ENCODE peak calls at places on chromosome 3, in eight cellular contexts. R, N, V, X, G, L, K and I are unnamed samples.

GRCh38 chr3:138409171-138409570 is 25.2 kb upstream of the ESYT3 start:
- DNase-seq in K (no peak), L (no peak), R (no peak), G (no peak), N (no peak), X (peak), V (peak), I (no peak)

GRCh38 chr3:128405554-128406277 is 61.0 kb downstream of the DNAJB8 start:
- DNase-seq in V (no peak), G (no peak), R (no peak), X (no peak), L (no peak), K (no peak), N (no peak), I (no peak)

GRCh38 chr3:195182470-195182795 is 88.5 kb downstream of the XXYLT1 start:
- DNase-seq in K (no peak), X (peak), V (no peak), G (no peak), R (no peak), L (peak), N (no peak), I (peak)

GRCh38 chr3:185401319-185401955 is 38.5 kb downstream of the MAP3K13 start:
- DNase-seq in L (no peak), X (no peak), G (no peak), K (no peak), R (no peak), V (no peak), N (no peak), I (no peak)

GRCh38 chr3:149271669-149272068 is 50.0 kb upstream of the CP start:
- DNase-seq in N (no peak), X (no peak), R (no peak), V (no peak), K (no peak), G (no peak), L (no peak), I (no peak)

GRCh38 chr3:2921903-2922302 is 188.3 kb downstream of the IL5RA start:
- DNase-seq in X (no peak), L (peak), N (no peak), K (no peak), R (peak), G (no peak), V (no peak), I (no peak)

GRCh38 chr3:94304953-94305352 is 242.1 kb downstream of the NSUN3 start:
- DNase-seq in N (no peak), R (no peak), L (no peak), K (no peak), X (no peak), V (no peak), G (no peak), I (no peak)

GRCh38 chr3:142501004-142501926 is 53.4 kb upstream of the XRN1 start:
- DNase-seq in R (peak), G (no peak), L (peak), K (peak), V (no peak), X (peak), N (no peak), I (peak)

GRCh38 chr3:149767720-149768119 is 15.4 kb upstream of the COMMD2 start:
- DNase-seq in V (no peak), X (no peak), K (no peak), L (no peak), G (no peak), N (no peak), R (no peak), I (no peak)

GRCh38 chr3:38140326-38141172 is 2.1 kb downstream of the MYD88 start:
- DNase-seq in K (no peak), N (no peak), X (no peak), L (no peak), R (no peak), V (no peak), G (peak), I (no peak)

GRCh38 chr3:143963946-143964345 is 7.7 kb upstream of the DIPK2A start:
- DNase-seq in X (no peak), R (no peak), N (no peak), K (no peak), V (no peak), G (no peak), L (no peak), I (no peak)

GRCh38 chr3:42490243-42490642 is 12.2 kb upstream of the VIPR1 start:
- DNase-seq in K (no peak), G (peak), V (peak), R (peak), N (peak), X (no peak), L (peak), I (peak)

GRCh38 chr3:23383875-23384274 is 180.7 kb downstream of the UBE2E2 start:
- DNase-seq in X (no peak), G (no peak), V (no peak), L (no peak), R (no peak), K (no peak), N (no peak), I (no peak)

GRCh38 chr3:11140054-11140712 is 14.1 kb upstream of the HRH1 start:
- DNase-seq in R (peak), L (peak), V (no peak), N (peak), X (no peak), K (no peak), G (no peak), I (no peak)

GRCh38 chr3:56702487-56703315 is 19.6 kb upstream of the TASOR start:
- DNase-seq in G (no peak), X (peak), N (no peak), K (peak), V (no peak), R (peak), L (peak), I (peak)

GRCh38 chr3:129592362-129593150 is 13.9 kb downstream of the PLXND1 start:
- DNase-seq in V (peak), X (no peak), L (no peak), R (no peak), G (no peak), N (peak), K (no peak), I (no peak)

GRCh38 chr3:69443554-69443953 is 57.7 kb upstream of the FRMD4B start:
- DNase-seq in L (peak), X (peak), G (no peak), N (no peak), K (no peak), V (no peak), R (no peak), I (peak)

GRCh38 chr3:64027708-64028107 is 4.4 kb upstream of the PSMD6 start:
- DNase-seq in R (no peak), K (no peak), N (no peak), V (no peak), G (no peak), X (no peak), L (no peak), I (no peak)

GRCh38 chr3:162285252-162285651 is 788.6 kb downstream of the OTOL1 start:
- DNase-seq in R (no peak), G (no peak), V (no peak), L (no peak), K (no peak), X (no peak), N (no peak), I (no peak)

GRCh38 chr3:9390265-9390888 is 7.0 kb upstream of the SETD5 start:
- DNase-seq in R (no peak), G (no peak), V (no peak), L (no peak), X (no peak), K (no peak), N (no peak), I (no peak)

GRCh38 chr3:11136871-11137626 is 17.2 kb upstream of the HRH1 start:
- DNase-seq in V (peak), K (peak), G (peak), R (peak), L (peak), X (peak), N (no peak), I (peak)

GRCh38 chr3:133401374-133402135 is 1.7 kb downstream of the BFSP2 start:
- DNase-seq in G (no peak), N (no peak), X (peak), V (no peak), K (no peak), R (no peak), L (peak), I (no peak)

GRCh38 chr3:58526124-58526957 is 10.6 kb downstream of the ACOX2 start:
- DNase-seq in V (no peak), L (peak), N (no peak), G (no peak), K (peak), R (peak), X (peak), I (peak)

GRCh38 chr3:161222662-161223061 is 1.6 kb downstream of the NMD3 start:
- DNase-seq in X (peak), L (peak), R (no peak), K (no peak), V (no peak), N (no peak), G (no peak), I (no peak)

GRCh38 chr3:29346828-29347227 is 66.0 kb downstream of the RBMS3 start:
- DNase-seq in G (no peak), L (peak), V (no peak), K (peak), R (no peak), N (no peak), X (peak), I (peak)

GRCh38 chr3:115272036-115272824 is 125.1 kb upstream of the ZBTB20 start:
- DNase-seq in R (peak), G (no peak), V (no peak), X (peak), L (peak), K (peak), N (no peak), I (peak)

GRCh38 chr3:128222771-128223386 is 69.6 kb downstream of the EEFSEC start:
- DNase-seq in X (no peak), K (no peak), R (no peak), G (peak), L (no peak), N (no peak), V (no peak), I (no peak)

GRCh38 chr3:48112813-48113212 is 75.4 kb downstream of the CDC25A start:
- DNase-seq in G (no peak), X (no peak), V (no peak), N (no peak), K (no peak), L (no peak), R (no peak), I (no peak)

GRCh38 chr3:49805884-49806701 is 3.0 kb downstream of the INKA1 start:
- DNase-seq in R (no peak), G (no peak), V (peak), L (no peak), X (no peak), N (no peak), K (no peak), I (no peak)

GRCh38 chr3:6860149-6860548 is 766 bp upstream of the GRM7 start:
- DNase-seq in G (no peak), V (peak), K (no peak), X (no peak), N (no peak), L (no peak), R (no peak), I (no peak)

GRCh38 chr3:50260027-50260941 is 8.7 kb upstream of the SEMA3B start:
- DNase-seq in G (peak), L (peak), N (peak), R (peak), V (peak), X (peak), K (no peak), I (peak)

GRCh38 chr3:184568918-184569829 is 7.6 kb downstream of the EPHB3 start:
- DNase-seq in G (peak), N (peak), L (peak), K (peak), V (no peak), R (no peak), X (peak), I (peak)

GRCh38 chr3:3625461-3626271 is 173.6 kb upstream of the LRRN1 start:
- DNase-seq in V (no peak), L (peak), K (no peak), N (no peak), G (no peak), X (no peak), R (no peak), I (no peak)

GRCh38 chr3:167684389-167684993 is 30.7 kb upstream of the WDR49 start:
- DNase-seq in G (no peak), R (peak), V (no peak), X (peak), L (peak), K (peak), N (no peak), I (peak)

GRCh38 chr3:58962816-58963215 is 87.0 kb downstream of the CFAP20DC start:
- DNase-seq in X (peak), N (no peak), G (no peak), L (peak), K (no peak), R (no peak), V (no peak), I (no peak)

GRCh38 chr3:183975981-183976662 is 41.6 kb downstream of the ABCC5 start:
- DNase-seq in K (no peak), R (peak), X (no peak), L (peak), N (no peak), G (no peak), V (no peak), I (no peak)

GRCh38 chr3:182609575-182610156 is 183.6 kb upstream of the ATP11B start:
- DNase-seq in N (peak), X (no peak), V (no peak), K (no peak), R (no peak), G (no peak), L (no peak), I (no peak)

GRCh38 chr3:122265937-122266336 is 59.1 kb upstream of the CSTA start:
- DNase-seq in V (no peak), K (no peak), N (no peak), L (no peak), R (no peak), G (no peak), X (no peak), I (no peak)
- TF ChIP-seq CTCF in V (no peak), K (no peak), N (no peak), L (no peak), R (no peak), G (no peak), X (no peak), I (no peak)

DNA sequence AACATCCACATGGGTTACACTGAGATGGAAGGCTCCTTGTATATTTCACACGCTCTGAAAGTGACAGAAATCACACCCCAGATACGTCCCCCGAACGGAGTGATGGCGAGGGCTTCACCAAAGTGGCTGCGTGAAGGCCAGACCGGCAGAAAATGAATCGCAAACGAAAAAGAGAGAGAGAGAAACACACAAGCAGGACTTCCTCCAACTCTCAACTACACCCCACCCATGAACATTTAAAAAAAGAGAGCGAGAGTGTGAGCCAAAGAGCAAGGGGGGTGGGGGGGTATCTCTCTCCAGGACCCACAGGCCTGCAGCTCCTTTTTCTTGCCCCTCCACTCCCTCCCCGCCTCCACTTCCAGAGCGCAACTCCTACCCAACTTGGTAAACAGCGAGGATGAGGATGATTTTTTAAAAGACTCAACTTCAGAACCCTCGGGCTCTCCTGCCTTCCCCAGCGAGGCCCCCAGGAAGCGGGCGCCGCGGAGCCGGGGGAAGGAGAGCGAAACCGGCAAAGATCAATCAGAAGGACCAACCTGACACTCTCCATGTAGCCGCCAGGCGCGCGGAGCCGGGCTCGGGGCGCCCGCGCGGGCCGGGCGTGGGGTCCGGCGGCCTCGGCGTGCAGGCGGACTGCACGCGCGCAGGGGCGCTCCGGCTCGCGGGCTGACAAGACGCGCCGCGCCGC is 519.1 kb downstream of the FOXP1 start:
- DNase-seq in L (peak), R (peak), V (no peak), G (peak), K (no peak), X (peak), N (peak), I (no peak)
- TF ChIP-seq CTCF in L (no peak), R (no peak), V (no peak), G (no peak), K (no peak), X (no peak), N (no peak), I (no peak)

DNA sequence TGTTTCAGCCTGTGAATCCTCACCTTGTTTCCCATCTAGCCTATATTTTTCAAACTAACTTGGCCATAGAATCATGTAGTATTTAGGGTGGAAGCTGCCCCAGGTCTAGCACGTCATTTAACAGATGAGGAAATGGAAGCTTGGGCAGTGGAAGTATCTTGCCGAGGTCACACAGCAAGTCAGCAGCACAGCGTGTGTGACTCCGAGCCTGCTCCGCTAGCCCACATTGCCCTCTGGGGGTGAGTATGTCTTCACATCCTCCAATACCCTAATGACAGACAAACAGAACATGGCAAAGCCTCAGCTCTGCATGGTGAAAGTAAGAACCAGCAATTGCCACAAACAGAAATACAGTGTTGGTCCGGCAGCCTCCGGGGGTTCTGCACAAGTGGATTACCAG is 2.2 kb upstream of the CCR5 start:
- DNase-seq in G (no peak), X (no peak), K (no peak), R (peak), V (peak), L (no peak), N (peak), I (no peak)
- TF ChIP-seq CTCF in G (no peak), X (no peak), K (peak), R (no peak), V (peak), L (no peak), N (no peak), I (peak)

GRCh38 chr3:13668136-13668535 is 119.2 kb downstream of the FBLN2 start:
- DNase-seq in G (no peak), L (no peak), N (no peak), X (no peak), R (no peak), V (no peak), K (no peak), I (no peak)

GRCh38 chr3:13667330-13667729 is 118.4 kb downstream of the FBLN2 start:
- DNase-seq in K (no peak), G (no peak), X (no peak), V (no peak), R (no peak), N (no peak), L (no peak), I (no peak)

GRCh38 chr3:13663781-13664535 is 115.0 kb downstream of the FBLN2 start:
- DNase-seq in V (no peak), R (no peak), X (no peak), N (no peak), G (no peak), K (no peak), L (no peak), I (no peak)

GRCh38 chr3:13665582-13666226 is 116.8 kb downstream of the FBLN2 start:
- DNase-seq in X (no peak), K (no peak), L (no peak), R (no peak), N (no peak), G (no peak), V (no peak), I (no peak)

GRCh38 chr3:13666227-13666619 is 117.3 kb downstream of the FBLN2 start:
- DNase-seq in K (no peak), L (no peak), X (no peak), R (no peak), V (no peak), G (no peak), N (no peak), I (no peak)
- TF ChIP-seq CTCF in K (no peak), L (no peak), X (no peak), R (no peak), V (no peak), G (no peak), N (no peak), I (no peak)

GRCh38 chr3:36814776-36815175 is 50.4 kb upstream of the DCLK3 start:
- DNase-seq in K (no peak), V (no peak), N (no peak), G (no peak), X (no peak), R (no peak), L (no peak), I (no peak)
- TF ChIP-seq CTCF in K (peak), V (peak), N (no peak), G (no peak), X (no peak), R (no peak), L (peak), I (peak)